ENCODE peak calls at places on chromosome 22, in ten cellular contexts. One of them, this sample, is unnamed.

GRCh38 chr22:31630331-31631329 is 31.4 kb downstream of the PISD start:
- DNase-seq in Ammon's horn: peak
- DNase-seq in NCI-H2107: no peak
- DNase-seq in GM10248: peak
- DNase-seq in activated CD4-positive, alpha-beta T cell treated with anti-CD3 and anti-CD28 coated beads, Interleukin-2, amount 50 U/mL, for 24 hours: peak
- DNase-seq in activated CD8-positive, alpha-beta memory T cell treated with anti-CD3 and anti-CD28 coated beads, Interleukin-2, amount 50 U/mL, for 48 hours: peak
- DNase-seq in NAMALWA: peak
- DNase-seq in stimulated activated CD4-positive, alpha-beta T cell treated with anti-CD3 and anti-CD28 coated beads, TNF-alpha, amount 100 ng/mL, for 48 hours: peak
- DNase-seq in AML-193: peak
- DNase-seq in cardiac fibroblast: peak
- DNase-seq in this sample: peak

GRCh38 chr22:37183432-37184379 is 4.3 kb downstream of the C1QTNF6 start:
- DNase-seq in Ammon's horn: no peak
- DNase-seq in NCI-H2107: no peak
- DNase-seq in GM10248: no peak
- DNase-seq in activated CD4-positive, alpha-beta T cell treated with anti-CD3 and anti-CD28 coated beads, Interleukin-2, amount 50 U/mL, for 24 hours: no peak
- DNase-seq in activated CD8-positive, alpha-beta memory T cell treated with anti-CD3 and anti-CD28 coated beads, Interleukin-2, amount 50 U/mL, for 48 hours: no peak
- DNase-seq in NAMALWA: no peak
- DNase-seq in stimulated activated CD4-positive, alpha-beta T cell treated with anti-CD3 and anti-CD28 coated beads, TNF-alpha, amount 100 ng/mL, for 48 hours: no peak
- DNase-seq in AML-193: no peak
- DNase-seq in cardiac fibroblast: no peak
- DNase-seq in this sample: no peak

GRCh38 chr22:27748355-27749168 is 53.0 kb downstream of the MN1 start:
- DNase-seq in Ammon's horn: no peak
- DNase-seq in NCI-H2107: no peak
- DNase-seq in GM10248: no peak
- DNase-seq in activated CD4-positive, alpha-beta T cell treated with anti-CD3 and anti-CD28 coated beads, Interleukin-2, amount 50 U/mL, for 24 hours: no peak
- DNase-seq in activated CD8-positive, alpha-beta memory T cell treated with anti-CD3 and anti-CD28 coated beads, Interleukin-2, amount 50 U/mL, for 48 hours: no peak
- DNase-seq in NAMALWA: no peak
- DNase-seq in stimulated activated CD4-positive, alpha-beta T cell treated with anti-CD3 and anti-CD28 coated beads, TNF-alpha, amount 100 ng/mL, for 48 hours: no peak
- DNase-seq in AML-193: no peak
- DNase-seq in cardiac fibroblast: peak
- DNase-seq in this sample: no peak

GRCh38 chr22:32407936-32408335 is 4.1 kb downstream of the RTCB start:
- DNase-seq in Ammon's horn: no peak
- DNase-seq in NCI-H2107: no peak
- DNase-seq in GM10248: no peak
- DNase-seq in activated CD4-positive, alpha-beta T cell treated with anti-CD3 and anti-CD28 coated beads, Interleukin-2, amount 50 U/mL, for 24 hours: no peak
- DNase-seq in activated CD8-positive, alpha-beta memory T cell treated with anti-CD3 and anti-CD28 coated beads, Interleukin-2, amount 50 U/mL, for 48 hours: no peak
- DNase-seq in NAMALWA: no peak
- DNase-seq in stimulated activated CD4-positive, alpha-beta T cell treated with anti-CD3 and anti-CD28 coated beads, TNF-alpha, amount 100 ng/mL, for 48 hours: no peak
- DNase-seq in AML-193: no peak
- DNase-seq in cardiac fibroblast: no peak
- DNase-seq in this sample: no peak

GRCh38 chr22:49803667-49804375 is 23.9 kb downstream of the BRD1 start:
- DNase-seq in Ammon's horn: no peak
- DNase-seq in NCI-H2107: no peak
- DNase-seq in GM10248: no peak
- DNase-seq in activated CD4-positive, alpha-beta T cell treated with anti-CD3 and anti-CD28 coated beads, Interleukin-2, amount 50 U/mL, for 24 hours: no peak
- DNase-seq in activated CD8-positive, alpha-beta memory T cell treated with anti-CD3 and anti-CD28 coated beads, Interleukin-2, amount 50 U/mL, for 48 hours: no peak
- DNase-seq in NAMALWA: no peak
- DNase-seq in stimulated activated CD4-positive, alpha-beta T cell treated with anti-CD3 and anti-CD28 coated beads, TNF-alpha, amount 100 ng/mL, for 48 hours: no peak
- DNase-seq in AML-193: no peak
- DNase-seq in cardiac fibroblast: no peak
- DNase-seq in this sample: no peak

GRCh38 chr22:40220316-40221054 is 42.8 kb downstream of the TNRC6B start:
- DNase-seq in Ammon's horn: peak
- DNase-seq in NCI-H2107: no peak
- DNase-seq in GM10248: no peak
- DNase-seq in activated CD4-positive, alpha-beta T cell treated with anti-CD3 and anti-CD28 coated beads, Interleukin-2, amount 50 U/mL, for 24 hours: no peak
- DNase-seq in activated CD8-positive, alpha-beta memory T cell treated with anti-CD3 and anti-CD28 coated beads, Interleukin-2, amount 50 U/mL, for 48 hours: no peak
- DNase-seq in NAMALWA: no peak
- DNase-seq in stimulated activated CD4-positive, alpha-beta T cell treated with anti-CD3 and anti-CD28 coated beads, TNF-alpha, amount 100 ng/mL, for 48 hours: no peak
- DNase-seq in AML-193: no peak
- DNase-seq in cardiac fibroblast: peak
- DNase-seq in this sample: no peak

GRCh38 chr22:23376256-23376655 is 195.9 kb downstream of the BCR start:
- DNase-seq in Ammon's horn: no peak
- DNase-seq in NCI-H2107: no peak
- DNase-seq in GM10248: peak
- DNase-seq in activated CD4-positive, alpha-beta T cell treated with anti-CD3 and anti-CD28 coated beads, Interleukin-2, amount 50 U/mL, for 24 hours: no peak
- DNase-seq in activated CD8-positive, alpha-beta memory T cell treated with anti-CD3 and anti-CD28 coated beads, Interleukin-2, amount 50 U/mL, for 48 hours: peak
- DNase-seq in NAMALWA: peak
- DNase-seq in stimulated activated CD4-positive, alpha-beta T cell treated with anti-CD3 and anti-CD28 coated beads, TNF-alpha, amount 100 ng/mL, for 48 hours: peak
- DNase-seq in AML-193: no peak
- DNase-seq in cardiac fibroblast: no peak
- DNase-seq in this sample: no peak

GRCh38 chr22:21100149-21101032 is 54.6 kb downstream of the LRRC74B start:
- DNase-seq in Ammon's horn: no peak
- DNase-seq in NCI-H2107: no peak
- DNase-seq in GM10248: no peak
- DNase-seq in activated CD4-positive, alpha-beta T cell treated with anti-CD3 and anti-CD28 coated beads, Interleukin-2, amount 50 U/mL, for 24 hours: no peak
- DNase-seq in activated CD8-positive, alpha-beta memory T cell treated with anti-CD3 and anti-CD28 coated beads, Interleukin-2, amount 50 U/mL, for 48 hours: no peak
- DNase-seq in NAMALWA: no peak
- DNase-seq in stimulated activated CD4-positive, alpha-beta T cell treated with anti-CD3 and anti-CD28 coated beads, TNF-alpha, amount 100 ng/mL, for 48 hours: no peak
- DNase-seq in AML-193: no peak
- DNase-seq in cardiac fibroblast: no peak
- DNase-seq in this sample: no peak

GRCh38 chr22:40498454-40499186 is 128.2 kb downstream of the SGSM3 start:
- DNase-seq in Ammon's horn: no peak
- DNase-seq in NCI-H2107: no peak
- DNase-seq in GM10248: no peak
- DNase-seq in activated CD4-positive, alpha-beta T cell treated with anti-CD3 and anti-CD28 coated beads, Interleukin-2, amount 50 U/mL, for 24 hours: no peak
- DNase-seq in activated CD8-positive, alpha-beta memory T cell treated with anti-CD3 and anti-CD28 coated beads, Interleukin-2, amount 50 U/mL, for 48 hours: no peak
- DNase-seq in NAMALWA: no peak
- DNase-seq in stimulated activated CD4-positive, alpha-beta T cell treated with anti-CD3 and anti-CD28 coated beads, TNF-alpha, amount 100 ng/mL, for 48 hours: no peak
- DNase-seq in AML-193: no peak
- DNase-seq in cardiac fibroblast: peak
- DNase-seq in this sample: no peak

GRCh38 chr22:24474649-24475048 is 20.5 kb upstream of the UPB1 start:
- DNase-seq in Ammon's horn: no peak
- DNase-seq in NCI-H2107: no peak
- DNase-seq in GM10248: no peak
- DNase-seq in activated CD4-positive, alpha-beta T cell treated with anti-CD3 and anti-CD28 coated beads, Interleukin-2, amount 50 U/mL, for 24 hours: no peak
- DNase-seq in activated CD8-positive, alpha-beta memory T cell treated with anti-CD3 and anti-CD28 coated beads, Interleukin-2, amount 50 U/mL, for 48 hours: no peak
- DNase-seq in NAMALWA: no peak
- DNase-seq in stimulated activated CD4-positive, alpha-beta T cell treated with anti-CD3 and anti-CD28 coated beads, TNF-alpha, amount 100 ng/mL, for 48 hours: no peak
- DNase-seq in AML-193: no peak
- DNase-seq in cardiac fibroblast: no peak
- DNase-seq in this sample: no peak

GRCh38 chr22:23700706-23701105 is 9.9 kb downstream of the RGL4 start:
- DNase-seq in Ammon's horn: no peak
- DNase-seq in NCI-H2107: no peak
- DNase-seq in GM10248: no peak
- DNase-seq in activated CD4-positive, alpha-beta T cell treated with anti-CD3 and anti-CD28 coated beads, Interleukin-2, amount 50 U/mL, for 24 hours: no peak
- DNase-seq in activated CD8-positive, alpha-beta memory T cell treated with anti-CD3 and anti-CD28 coated beads, Interleukin-2, amount 50 U/mL, for 48 hours: no peak
- DNase-seq in NAMALWA: no peak
- DNase-seq in stimulated activated CD4-positive, alpha-beta T cell treated with anti-CD3 and anti-CD28 coated beads, TNF-alpha, amount 100 ng/mL, for 48 hours: no peak
- DNase-seq in AML-193: no peak
- DNase-seq in cardiac fibroblast: peak
- DNase-seq in this sample: no peak

GRCh38 chr22:23742505-23743264 is 8.2 kb downstream of the ZNF70 start:
- DNase-seq in Ammon's horn: no peak
- DNase-seq in NCI-H2107: no peak
- DNase-seq in GM10248: no peak
- DNase-seq in activated CD4-positive, alpha-beta T cell treated with anti-CD3 and anti-CD28 coated beads, Interleukin-2, amount 50 U/mL, for 24 hours: no peak
- DNase-seq in activated CD8-positive, alpha-beta memory T cell treated with anti-CD3 and anti-CD28 coated beads, Interleukin-2, amount 50 U/mL, for 48 hours: no peak
- DNase-seq in NAMALWA: no peak
- DNase-seq in stimulated activated CD4-positive, alpha-beta T cell treated with anti-CD3 and anti-CD28 coated beads, TNF-alpha, amount 100 ng/mL, for 48 hours: no peak
- DNase-seq in AML-193: no peak
- DNase-seq in cardiac fibroblast: no peak
- DNase-seq in this sample: no peak

GRCh38 chr22:36417281-36417686 is 29.5 kb upstream of the MYH9 start:
- DNase-seq in Ammon's horn: no peak
- DNase-seq in NCI-H2107: no peak
- DNase-seq in GM10248: no peak
- DNase-seq in activated CD4-positive, alpha-beta T cell treated with anti-CD3 and anti-CD28 coated beads, Interleukin-2, amount 50 U/mL, for 24 hours: no peak
- DNase-seq in activated CD8-positive, alpha-beta memory T cell treated with anti-CD3 and anti-CD28 coated beads, Interleukin-2, amount 50 U/mL, for 48 hours: no peak
- DNase-seq in NAMALWA: no peak
- DNase-seq in stimulated activated CD4-positive, alpha-beta T cell treated with anti-CD3 and anti-CD28 coated beads, TNF-alpha, amount 100 ng/mL, for 48 hours: no peak
- DNase-seq in AML-193: no peak
- DNase-seq in cardiac fibroblast: no peak
- DNase-seq in this sample: no peak

GRCh38 chr22:32446321-32446720 is 17.9 kb downstream of the BPIFC start:
- DNase-seq in Ammon's horn: no peak
- DNase-seq in NCI-H2107: no peak
- DNase-seq in GM10248: no peak
- DNase-seq in activated CD4-positive, alpha-beta T cell treated with anti-CD3 and anti-CD28 coated beads, Interleukin-2, amount 50 U/mL, for 24 hours: no peak
- DNase-seq in activated CD8-positive, alpha-beta memory T cell treated with anti-CD3 and anti-CD28 coated beads, Interleukin-2, amount 50 U/mL, for 48 hours: no peak
- DNase-seq in NAMALWA: no peak
- DNase-seq in stimulated activated CD4-positive, alpha-beta T cell treated with anti-CD3 and anti-CD28 coated beads, TNF-alpha, amount 100 ng/mL, for 48 hours: no peak
- DNase-seq in AML-193: no peak
- DNase-seq in cardiac fibroblast: no peak
- DNase-seq in this sample: no peak

GRCh38 chr22:29096736-29097669 is 24.2 kb downstream of the KREMEN1 start:
- DNase-seq in Ammon's horn: peak
- DNase-seq in NCI-H2107: no peak
- DNase-seq in GM10248: no peak
- DNase-seq in activated CD4-positive, alpha-beta T cell treated with anti-CD3 and anti-CD28 coated beads, Interleukin-2, amount 50 U/mL, for 24 hours: no peak
- DNase-seq in activated CD8-positive, alpha-beta memory T cell treated with anti-CD3 and anti-CD28 coated beads, Interleukin-2, amount 50 U/mL, for 48 hours: no peak
- DNase-seq in NAMALWA: no peak
- DNase-seq in stimulated activated CD4-positive, alpha-beta T cell treated with anti-CD3 and anti-CD28 coated beads, TNF-alpha, amount 100 ng/mL, for 48 hours: no peak
- DNase-seq in AML-193: no peak
- DNase-seq in cardiac fibroblast: no peak
- DNase-seq in this sample: no peak

GRCh38 chr22:17563936-17564391 is 666 bp downstream of the SLC25A18 start:
- DNase-seq in Ammon's horn: peak
- DNase-seq in NCI-H2107: no peak
- DNase-seq in GM10248: no peak
- DNase-seq in activated CD4-positive, alpha-beta T cell treated with anti-CD3 and anti-CD28 coated beads, Interleukin-2, amount 50 U/mL, for 24 hours: no peak
- DNase-seq in activated CD8-positive, alpha-beta memory T cell treated with anti-CD3 and anti-CD28 coated beads, Interleukin-2, amount 50 U/mL, for 48 hours: no peak
- DNase-seq in NAMALWA: no peak
- DNase-seq in stimulated activated CD4-positive, alpha-beta T cell treated with anti-CD3 and anti-CD28 coated beads, TNF-alpha, amount 100 ng/mL, for 48 hours: no peak
- DNase-seq in AML-193: no peak
- DNase-seq in cardiac fibroblast: peak
- DNase-seq in this sample: no peak

GRCh38 chr22:41598081-41598480 is 8.4 kb upstream of the PMM1 start:
- DNase-seq in Ammon's horn: no peak
- DNase-seq in NCI-H2107: no peak
- DNase-seq in GM10248: no peak
- DNase-seq in activated CD4-positive, alpha-beta T cell treated with anti-CD3 and anti-CD28 coated beads, Interleukin-2, amount 50 U/mL, for 24 hours: no peak
- DNase-seq in activated CD8-positive, alpha-beta memory T cell treated with anti-CD3 and anti-CD28 coated beads, Interleukin-2, amount 50 U/mL, for 48 hours: no peak
- DNase-seq in NAMALWA: no peak
- DNase-seq in stimulated activated CD4-positive, alpha-beta T cell treated with anti-CD3 and anti-CD28 coated beads, TNF-alpha, amount 100 ng/mL, for 48 hours: no peak
- DNase-seq in AML-193: no peak
- DNase-seq in cardiac fibroblast: peak
- DNase-seq in this sample: no peak

GRCh38 chr22:50341977-50342650 is 1.0 kb upstream of the PPP6R2 start:
- DNase-seq in Ammon's horn: peak
- DNase-seq in NCI-H2107: peak
- DNase-seq in GM10248: peak
- DNase-seq in activated CD4-positive, alpha-beta T cell treated with anti-CD3 and anti-CD28 coated beads, Interleukin-2, amount 50 U/mL, for 24 hours: peak
- DNase-seq in activated CD8-positive, alpha-beta memory T cell treated with anti-CD3 and anti-CD28 coated beads, Interleukin-2, amount 50 U/mL, for 48 hours: peak
- DNase-seq in NAMALWA: peak
- DNase-seq in stimulated activated CD4-positive, alpha-beta T cell treated with anti-CD3 and anti-CD28 coated beads, TNF-alpha, amount 100 ng/mL, for 48 hours: peak
- DNase-seq in AML-193: peak
- DNase-seq in cardiac fibroblast: peak
- DNase-seq in this sample: peak

GRCh38 chr22:47162865-47163264 is 400.4 kb downstream of the TBC1D22A start:
- DNase-seq in Ammon's horn: no peak
- DNase-seq in NCI-H2107: no peak
- DNase-seq in GM10248: no peak
- DNase-seq in activated CD4-positive, alpha-beta T cell treated with anti-CD3 and anti-CD28 coated beads, Interleukin-2, amount 50 U/mL, for 24 hours: no peak
- DNase-seq in activated CD8-positive, alpha-beta memory T cell treated with anti-CD3 and anti-CD28 coated beads, Interleukin-2, amount 50 U/mL, for 48 hours: no peak
- DNase-seq in NAMALWA: no peak
- DNase-seq in stimulated activated CD4-positive, alpha-beta T cell treated with anti-CD3 and anti-CD28 coated beads, TNF-alpha, amount 100 ng/mL, for 48 hours: no peak
- DNase-seq in AML-193: no peak
- DNase-seq in cardiac fibroblast: no peak
- DNase-seq in this sample: no peak

GRCh38 chr22:36546932-36547331 is 18.0 kb upstream of the EIF3D start:
- DNase-seq in Ammon's horn: no peak
- DNase-seq in NCI-H2107: no peak
- DNase-seq in GM10248: no peak
- DNase-seq in activated CD4-positive, alpha-beta T cell treated with anti-CD3 and anti-CD28 coated beads, Interleukin-2, amount 50 U/mL, for 24 hours: no peak
- DNase-seq in activated CD8-positive, alpha-beta memory T cell treated with anti-CD3 and anti-CD28 coated beads, Interleukin-2, amount 50 U/mL, for 48 hours: no peak
- DNase-seq in NAMALWA: no peak
- DNase-seq in stimulated activated CD4-positive, alpha-beta T cell treated with anti-CD3 and anti-CD28 coated beads, TNF-alpha, amount 100 ng/mL, for 48 hours: no peak
- DNase-seq in AML-193: no peak
- DNase-seq in cardiac fibroblast: peak
- DNase-seq in this sample: no peak

GRCh38 chr22:48391820-48392219 is 1435.9 kb downstream of the BRD1 start:
- DNase-seq in Ammon's horn: no peak
- DNase-seq in NCI-H2107: no peak
- DNase-seq in GM10248: no peak
- DNase-seq in activated CD4-positive, alpha-beta T cell treated with anti-CD3 and anti-CD28 coated beads, Interleukin-2, amount 50 U/mL, for 24 hours: no peak
- DNase-seq in activated CD8-positive, alpha-beta memory T cell treated with anti-CD3 and anti-CD28 coated beads, Interleukin-2, amount 50 U/mL, for 48 hours: no peak
- DNase-seq in NAMALWA: no peak
- DNase-seq in stimulated activated CD4-positive, alpha-beta T cell treated with anti-CD3 and anti-CD28 coated beads, TNF-alpha, amount 100 ng/mL, for 48 hours: no peak
- DNase-seq in AML-193: no peak
- DNase-seq in cardiac fibroblast: no peak
- DNase-seq in this sample: no peak

GRCh38 chr22:39622881-39623367 is 52.4 kb downstream of the CACNA1I start:
- DNase-seq in Ammon's horn: peak
- DNase-seq in NCI-H2107: no peak
- DNase-seq in GM10248: peak
- DNase-seq in activated CD4-positive, alpha-beta T cell treated with anti-CD3 and anti-CD28 coated beads, Interleukin-2, amount 50 U/mL, for 24 hours: peak
- DNase-seq in activated CD8-positive, alpha-beta memory T cell treated with anti-CD3 and anti-CD28 coated beads, Interleukin-2, amount 50 U/mL, for 48 hours: peak
- DNase-seq in NAMALWA: peak
- DNase-seq in stimulated activated CD4-positive, alpha-beta T cell treated with anti-CD3 and anti-CD28 coated beads, TNF-alpha, amount 100 ng/mL, for 48 hours: peak
- DNase-seq in AML-193: no peak
- DNase-seq in cardiac fibroblast: peak
- DNase-seq in this sample: peak

GRCh38 chr22:17627961-17628303 is 617 bp downstream of the ATP6V1E1 start:
- DNase-seq in Ammon's horn: no peak
- DNase-seq in NCI-H2107: no peak
- DNase-seq in GM10248: no peak
- DNase-seq in activated CD4-positive, alpha-beta T cell treated with anti-CD3 and anti-CD28 coated beads, Interleukin-2, amount 50 U/mL, for 24 hours: no peak
- DNase-seq in activated CD8-positive, alpha-beta memory T cell treated with anti-CD3 and anti-CD28 coated beads, Interleukin-2, amount 50 U/mL, for 48 hours: no peak
- DNase-seq in NAMALWA: no peak
- DNase-seq in stimulated activated CD4-positive, alpha-beta T cell treated with anti-CD3 and anti-CD28 coated beads, TNF-alpha, amount 100 ng/mL, for 48 hours: no peak
- DNase-seq in AML-193: no peak
- DNase-seq in cardiac fibroblast: no peak
- DNase-seq in this sample: no peak

GRCh38 chr22:39090426-39091064 is 6.5 kb upstream of the APOBEC3H start:
- DNase-seq in Ammon's horn: no peak
- DNase-seq in NCI-H2107: no peak
- DNase-seq in GM10248: peak
- DNase-seq in activated CD4-positive, alpha-beta T cell treated with anti-CD3 and anti-CD28 coated beads, Interleukin-2, amount 50 U/mL, for 24 hours: peak
- DNase-seq in activated CD8-positive, alpha-beta memory T cell treated with anti-CD3 and anti-CD28 coated beads, Interleukin-2, amount 50 U/mL, for 48 hours: peak
- DNase-seq in NAMALWA: no peak
- DNase-seq in stimulated activated CD4-positive, alpha-beta T cell treated with anti-CD3 and anti-CD28 coated beads, TNF-alpha, amount 100 ng/mL, for 48 hours: no peak
- DNase-seq in AML-193: no peak
- DNase-seq in cardiac fibroblast: no peak
- DNase-seq in this sample: no peak

GRCh38 chr22:42444060-42444904 is 12.1 kb upstream of the NFAM1 start:
- DNase-seq in Ammon's horn: peak
- DNase-seq in NCI-H2107: peak
- DNase-seq in GM10248: peak
- DNase-seq in activated CD4-positive, alpha-beta T cell treated with anti-CD3 and anti-CD28 coated beads, Interleukin-2, amount 50 U/mL, for 24 hours: peak
- DNase-seq in activated CD8-positive, alpha-beta memory T cell treated with anti-CD3 and anti-CD28 coated beads, Interleukin-2, amount 50 U/mL, for 48 hours: peak
- DNase-seq in NAMALWA: peak
- DNase-seq in stimulated activated CD4-positive, alpha-beta T cell treated with anti-CD3 and anti-CD28 coated beads, TNF-alpha, amount 100 ng/mL, for 48 hours: peak
- DNase-seq in AML-193: peak
- DNase-seq in cardiac fibroblast: peak
- DNase-seq in this sample: peak

GRCh38 chr22:35752172-35752832 is 34.6 kb downstream of the APOL5 start:
- DNase-seq in Ammon's horn: no peak
- DNase-seq in NCI-H2107: no peak
- DNase-seq in GM10248: no peak
- DNase-seq in activated CD4-positive, alpha-beta T cell treated with anti-CD3 and anti-CD28 coated beads, Interleukin-2, amount 50 U/mL, for 24 hours: no peak
- DNase-seq in activated CD8-positive, alpha-beta memory T cell treated with anti-CD3 and anti-CD28 coated beads, Interleukin-2, amount 50 U/mL, for 48 hours: no peak
- DNase-seq in NAMALWA: peak
- DNase-seq in stimulated activated CD4-positive, alpha-beta T cell treated with anti-CD3 and anti-CD28 coated beads, TNF-alpha, amount 100 ng/mL, for 48 hours: no peak
- DNase-seq in AML-193: no peak
- DNase-seq in cardiac fibroblast: no peak
- DNase-seq in this sample: no peak

GRCh38 chr22:27135582-27135981 is 478.2 kb downstream of the MIAT start:
- DNase-seq in Ammon's horn: no peak
- DNase-seq in NCI-H2107: no peak
- DNase-seq in GM10248: no peak
- DNase-seq in activated CD4-positive, alpha-beta T cell treated with anti-CD3 and anti-CD28 coated beads, Interleukin-2, amount 50 U/mL, for 24 hours: no peak
- DNase-seq in activated CD8-positive, alpha-beta memory T cell treated with anti-CD3 and anti-CD28 coated beads, Interleukin-2, amount 50 U/mL, for 48 hours: no peak
- DNase-seq in NAMALWA: no peak
- DNase-seq in stimulated activated CD4-positive, alpha-beta T cell treated with anti-CD3 and anti-CD28 coated beads, TNF-alpha, amount 100 ng/mL, for 48 hours: no peak
- DNase-seq in AML-193: no peak
- DNase-seq in cardiac fibroblast: peak
- DNase-seq in this sample: no peak

GRCh38 chr22:34427436-34427835 is 507.2 kb upstream of the LARGE1 start:
- DNase-seq in Ammon's horn: no peak
- DNase-seq in NCI-H2107: no peak
- DNase-seq in GM10248: no peak
- DNase-seq in activated CD4-positive, alpha-beta T cell treated with anti-CD3 and anti-CD28 coated beads, Interleukin-2, amount 50 U/mL, for 24 hours: no peak
- DNase-seq in activated CD8-positive, alpha-beta memory T cell treated with anti-CD3 and anti-CD28 coated beads, Interleukin-2, amount 50 U/mL, for 48 hours: no peak
- DNase-seq in NAMALWA: no peak
- DNase-seq in stimulated activated CD4-positive, alpha-beta T cell treated with anti-CD3 and anti-CD28 coated beads, TNF-alpha, amount 100 ng/mL, for 48 hours: no peak
- DNase-seq in AML-193: no peak
- DNase-seq in cardiac fibroblast: no peak
- DNase-seq in this sample: no peak